ENCODE peak calls at places on chromosome 15, in eight cellular contexts. X is ecto neural progenitor cell; T is C1 segment of cervical spinal cord; W is Caco-2; J is SHP77; Z is stimulated activated CD4-positive, alpha-beta T cell treated with anti-CD3 and anti-CD28 coated beads, TNF-alpha, amount 100 ng/mL, for 4 hours; O is SJCRH30; U is HepG2. E is an unnamed sample.
A peak's percentile ranks its signal among the peaks of the same experiment; 100 is the strongest.

GRCh38 chr15:58369261-58369699 is 62.5 kb upstream of the LIPC start:
- DNase-seq in T (no peak), Z (no peak), X (no peak), O (peak; percentile 30), W (no peak), J (no peak), U (peak; percentile 30), E (no peak)

GRCh38 chr15:70491183-70491621 is 272.2 kb downstream of the UACA start:
- DNase-seq in O (no peak), T (no peak), Z (no peak), U (no peak), X (no peak), W (no peak), J (no peak), E (no peak)

GRCh38 chr15:37900286-37901221 is 33.9 kb upstream of the TMCO5A start:
- DNase-seq in W (no peak), Z (no peak), X (no peak), U (no peak), J (no peak), O (no peak), T (no peak), E (no peak)

GRCh38 chr15:29140475-29141172 is 129.0 kb downstream of the NSMCE3 start:
- DNase-seq in T (no peak), U (no peak), W (no peak), J (no peak), X (no peak), Z (no peak), O (no peak), E (no peak)

GRCh38 chr15:73851679-73852078 is 21.7 kb upstream of the TBC1D21 start:
- DNase-seq in O (peak; percentile 80), J (no peak), T (no peak), U (peak; percentile 25), X (peak; percentile 75), Z (no peak), W (peak; percentile 63), E (peak; percentile 6)

GRCh38 chr15:68781766-68782588 is 38.7 kb downstream of the ANP32A start:
- DNase-seq in J (no peak), O (no peak), W (no peak), Z (no peak), X (no peak), U (no peak), T (no peak), E (no peak)

GRCh38 chr15:83973816-83974215 is 261.8 kb upstream of the GOLGA6L4 start:
- DNase-seq in U (peak; percentile 2), Z (no peak), T (no peak), X (no peak), O (peak; percentile 50), W (no peak), J (no peak), E (no peak)

GRCh38 chr15:72836676-72837325 is 53.2 kb upstream of the ADPGK start:
- DNase-seq in U (no peak), T (no peak), Z (no peak), X (no peak), J (no peak), O (peak; percentile 73), W (no peak), E (no peak)

GRCh38 chr15:40103124-40103858 is 5.4 kb downstream of the BMF start:
- DNase-seq in U (no peak), O (peak; percentile 97), J (peak; percentile 92), Z (no peak), W (peak; percentile 82), X (peak; percentile 68), T (peak; percentile 86), E (no peak)

GRCh38 chr15:90382305-90382704 is 5.7 kb upstream of the IQGAP1 start:
- DNase-seq in U (no peak), T (no peak), W (no peak), O (no peak), J (no peak), X (no peak), Z (no peak), E (no peak)

GRCh38 chr15:40289140-40289775 is 6.4 kb upstream of the ANKRD63 start:
- DNase-seq in O (peak; percentile 41), J (no peak), W (no peak), T (no peak), X (no peak), Z (no peak), U (no peak), E (no peak)

GRCh38 chr15:45064386-45064785 is 41.4 kb downstream of the SORD start:
- DNase-seq in U (peak; percentile 84), X (no peak), O (no peak), W (peak; percentile 88), T (no peak), J (no peak), Z (no peak), E (no peak)

GRCh38 chr15:75348034-75348562 is 1.3 kb downstream of the NEIL1 start:
- DNase-seq in Z (no peak), X (peak; percentile 59), W (no peak), O (no peak), T (no peak), J (no peak), U (no peak), E (no peak)

GRCh38 chr15:62897634-62898033 is 144.9 kb upstream of the TPM1 start:
- DNase-seq in U (no peak), W (no peak), J (no peak), O (peak; percentile 30), Z (no peak), X (no peak), T (no peak), E (no peak)

E was measured in activated T-helper 9 cell treated with anti-CD3 and anti-CD28 coated beads, Interleukin-2, amount 50 U/mL, for 16 hours.